ENCODE peak calls at places on chromosome 7, in seven cellular contexts. E, K, N, I, Z, V and A are unnamed samples.

GRCh38 chr7:23654508-23654907 is 25.5 kb upstream of the FAM221A start:
- DNase-seq in E (no peak), K (peak), N (peak), I (no peak), Z (no peak), V (peak), A (peak)

GRCh38 chr7:66362136-66362535 is 157.0 kb downstream of the TPST1 start:
- DNase-seq in E (no peak), K (no peak), N (no peak), I (no peak), Z (no peak), V (no peak), A (no peak)

GRCh38 chr7:47941136-47941844 is 7.0 kb downstream of the PKD1L1 start:
- DNase-seq in E (peak), K (peak), N (no peak), I (no peak), Z (no peak), V (no peak), A (no peak)

GRCh38 chr7:3089493-3089892 is 45.8 kb upstream of the CARD11 start:
- DNase-seq in E (no peak), K (peak), N (no peak), I (no peak), Z (no peak), V (peak), A (no peak)

GRCh38 chr7:92848854-92849745 is 12.7 kb upstream of the CDK6 start:
- DNase-seq in E (no peak), K (no peak), N (no peak), I (no peak), Z (no peak), V (no peak), A (no peak)

GRCh38 chr7:128831178-128831993 is 1.2 kb downstream of the FLNC start:
- DNase-seq in E (no peak), K (peak), N (no peak), I (peak), Z (peak), V (peak), A (peak)

GRCh38 chr7:9125246-9125645 is 691.8 kb downstream of the NXPH1 start:
- DNase-seq in E (no peak), K (no peak), N (no peak), I (no peak), Z (no peak), V (no peak), A (no peak)

GRCh38 chr7:17022915-17023314 is 141.1 kb upstream of the AGR3 start:
- DNase-seq in E (no peak), K (no peak), N (no peak), I (peak), Z (no peak), V (no peak), A (no peak)

GRCh38 chr7:122886357-122887081 is at the start of gene CADPS2:
- DNase-seq in E (peak), K (peak), N (peak), I (no peak), Z (peak), V (no peak), A (no peak)

GRCh38 chr7:137342751-137343482 is 616 bp downstream of the PTN start:
- DNase-seq in E (no peak), K (no peak), N (no peak), I (no peak), Z (no peak), V (no peak), A (no peak)

GRCh38 chr7:117086788-117087187 is 133.5 kb downstream of the ST7 start:
- DNase-seq in E (no peak), K (no peak), N (no peak), I (no peak), Z (no peak), V (peak), A (peak)

GRCh38 chr7:139109983-139110411 is 477 bp upstream of the ZC3HAV1 start:
- DNase-seq in E (no peak), K (no peak), N (no peak), I (no peak), Z (no peak), V (no peak), A (no peak)

GRCh38 chr7:137923380-137923779 is 76.6 kb upstream of the DGKI start:
- DNase-seq in E (no peak), K (peak), N (no peak), I (no peak), Z (no peak), V (no peak), A (no peak)

GRCh38 chr7:149856-150636 is 42.3 kb upstream of the FAM20C start:
- DNase-seq in E (no peak), K (no peak), N (peak), I (no peak), Z (peak), V (peak), A (no peak)

GRCh38 chr7:158302274-158303070 is 285.2 kb downstream of the PTPRN2 start:
- DNase-seq in E (no peak), K (no peak), N (peak), I (no peak), Z (no peak), V (no peak), A (no peak)

GRCh38 chr7:36440880-36441279 is 51.2 kb downstream of the ANLN start:
- DNase-seq in E (peak), K (peak), N (no peak), I (peak), Z (no peak), V (peak), A (no peak)

GRCh38 chr7:83689855-83690254 is 40.9 kb upstream of the SEMA3E start:
- DNase-seq in E (no peak), K (no peak), N (no peak), I (no peak), Z (no peak), V (no peak), A (no peak)

GRCh38 chr7:37987732-37988131 is 67.3 kb downstream of the EPDR1 start:
- DNase-seq in E (no peak), K (no peak), N (no peak), I (no peak), Z (no peak), V (peak), A (no peak)

GRCh38 chr7:155796381-155797261 is 15.6 kb downstream of the SHH start:
- DNase-seq in E (no peak), K (no peak), N (peak), I (peak), Z (peak), V (peak), A (no peak)

GRCh38 chr7:137881607-137882260 is 35.0 kb upstream of the DGKI start:
- DNase-seq in E (no peak), K (no peak), N (no peak), I (no peak), Z (no peak), V (no peak), A (no peak)

GRCh38 chr7:131826960-131827359 is 270.5 kb upstream of the PODXL start:
- DNase-seq in E (no peak), K (no peak), N (no peak), I (no peak), Z (no peak), V (no peak), A (no peak)

GRCh38 chr7:101412976-101413375 is 50.3 kb downstream of the COL26A1 start:
- DNase-seq in E (no peak), K (no peak), N (no peak), I (no peak), Z (no peak), V (no peak), A (no peak)

GRCh38 chr7:137920637-137921473 is 74.1 kb upstream of the DGKI start:
- DNase-seq in E (no peak), K (peak), N (no peak), I (no peak), Z (no peak), V (no peak), A (peak)

GRCh38 chr7:158279539-158280466 is 307.8 kb downstream of the PTPRN2 start:
- DNase-seq in E (no peak), K (no peak), N (peak), I (no peak), Z (no peak), V (no peak), A (no peak)

GRCh38 chr7:93117852-93118530 is at the start of gene SAMD9:
- DNase-seq in E (peak), K (peak), N (peak), I (peak), Z (no peak), V (peak), A (peak)

GRCh38 chr7:39071116-39071515 is 93.4 kb downstream of the POU6F2 start:
- DNase-seq in E (no peak), K (no peak), N (no peak), I (no peak), Z (no peak), V (no peak), A (no peak)

GRCh38 chr7:80095545-80095944 is 39.1 kb upstream of the GNAI1 start:
- DNase-seq in E (no peak), K (peak), N (no peak), I (no peak), Z (no peak), V (no peak), A (no peak)

GRCh38 chr7:155581107-155581830 is 34.9 kb upstream of the CNPY1 start:
- DNase-seq in E (no peak), K (no peak), N (no peak), I (no peak), Z (peak), V (no peak), A (no peak)

GRCh38 chr7:90570373-90570959 is 25.7 kb upstream of the CDK14 start:
- DNase-seq in E (no peak), K (no peak), N (no peak), I (no peak), Z (no peak), V (no peak), A (no peak)

GRCh38 chr7:150367677-150368097 is 935 bp upstream of the REPIN1 start:
- DNase-seq in E (no peak), K (no peak), N (no peak), I (no peak), Z (no peak), V (no peak), A (peak)

GRCh38 chr7:21412291-21412896 is 15.5 kb upstream of the SP4 start:
- DNase-seq in E (no peak), K (no peak), N (no peak), I (peak), Z (no peak), V (no peak), A (peak)

GRCh38 chr7:55535637-55536016 is 36.7 kb downstream of the VOPP1 start:
- DNase-seq in E (no peak), K (no peak), N (no peak), I (no peak), Z (no peak), V (no peak), A (no peak)

GRCh38 chr7:55538538-55538937 is 33.8 kb downstream of the VOPP1 start:
- DNase-seq in E (peak), K (peak), N (no peak), I (no peak), Z (no peak), V (no peak), A (no peak)

GRCh38 chr7:55536619-55537457 is 35.5 kb downstream of the VOPP1 start:
- DNase-seq in E (no peak), K (no peak), N (no peak), I (peak), Z (no peak), V (no peak), A (peak)

GRCh38 chr7:55539380-55539779 is 32.9 kb downstream of the VOPP1 start:
- DNase-seq in E (no peak), K (peak), N (no peak), I (no peak), Z (no peak), V (no peak), A (no peak)

DNA sequence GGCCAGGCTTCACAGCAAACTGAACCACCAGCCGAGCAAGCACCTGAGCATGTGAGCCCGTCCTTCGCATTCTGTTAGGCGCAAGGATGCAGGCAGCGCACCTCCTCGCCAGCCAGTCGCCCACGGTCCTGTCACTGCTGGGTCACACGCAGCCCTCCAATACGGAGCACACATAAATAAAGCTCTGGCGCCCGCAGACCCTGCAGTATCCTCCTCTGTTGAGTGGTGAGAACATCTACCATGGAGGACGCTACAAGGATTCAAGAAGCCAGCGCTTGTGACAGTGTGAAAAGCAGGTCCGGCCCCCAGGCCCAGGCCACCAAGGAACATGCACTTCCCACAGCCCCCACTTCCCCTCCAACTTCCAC is 34.9 kb downstream of the VOPP1 start:
- DNase-seq in E (no peak), K (no peak), N (no peak), I (no peak), Z (no peak), V (peak), A (no peak)
- H3K4me3 ChIP-seq in E (no peak), K (no peak), N (no peak), I (peak), Z (no peak), V (no peak), A (no peak)

GRCh38 chr7:30751696-30752273 is at the start of gene INMT:
- DNase-seq in E (no peak), K (no peak), N (no peak), I (no peak), Z (no peak), V (no peak), A (no peak)
- H3K4me3 ChIP-seq in E (no peak), K (peak), N (peak), I (no peak), Z (peak), V (no peak), A (no peak)

DNA sequence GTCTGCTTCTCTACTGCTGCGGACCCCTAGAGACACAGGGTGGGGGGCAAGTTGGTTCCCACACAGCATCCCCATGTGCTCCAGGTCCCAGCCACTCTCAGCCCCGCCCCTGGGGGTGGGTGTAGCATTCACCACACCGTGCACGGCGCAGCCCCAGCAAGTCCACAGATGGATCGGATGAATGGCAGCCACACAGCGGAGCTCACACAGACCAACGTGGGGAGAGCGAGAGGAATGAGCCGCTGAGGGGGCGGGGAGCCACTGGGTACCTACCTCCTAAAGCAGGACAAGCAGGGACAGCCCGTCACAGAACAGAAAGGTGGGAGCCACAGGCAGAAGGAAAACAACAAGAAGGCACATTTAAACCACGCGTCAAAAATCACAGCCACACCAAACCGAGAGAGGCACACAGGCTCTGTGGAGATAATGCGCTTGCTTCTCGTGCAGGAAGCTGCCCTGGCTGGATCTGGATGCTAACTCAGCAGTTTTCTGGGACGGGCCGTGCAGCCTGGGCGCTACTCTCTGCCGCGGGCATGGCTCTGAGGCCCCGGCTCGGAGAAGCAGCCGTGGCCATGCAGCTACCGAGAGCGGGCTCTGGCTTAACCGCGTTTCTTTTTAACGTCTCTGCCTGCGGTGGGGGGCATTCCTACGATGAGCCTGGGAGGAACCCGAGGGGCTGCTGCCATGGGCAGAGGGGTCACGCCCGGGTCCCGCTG is 102.5 kb downstream of the CYTH3 start:
- DNase-seq in E (no peak), K (no peak), N (no peak), I (no peak), Z (no peak), V (no peak), A (no peak)
- H3K4me3 ChIP-seq in E (no peak), K (no peak), N (no peak), I (no peak), Z (no peak), V (no peak), A (no peak)

DNA sequence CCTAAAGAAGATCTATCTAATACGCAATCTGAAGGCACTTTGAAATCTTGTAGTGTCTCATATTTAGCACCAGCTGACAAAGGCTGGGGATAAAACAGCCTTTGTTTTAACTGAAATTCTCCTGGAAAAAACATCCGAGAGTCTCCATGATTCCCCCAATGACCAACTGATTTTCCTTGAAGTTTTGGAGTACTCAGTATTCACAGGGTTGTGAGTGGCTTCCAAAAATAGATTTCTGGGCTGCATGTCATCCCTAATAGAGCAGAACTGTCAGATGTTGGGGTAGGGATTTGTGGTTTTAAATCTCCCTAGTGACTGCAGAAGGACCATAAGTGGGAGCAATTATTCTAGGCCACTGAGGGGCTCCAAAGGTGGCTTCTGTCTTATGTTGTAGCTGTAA is 206.4 kb downstream of the TAX1BP1 start:
- DNase-seq in E (no peak), K (no peak), N (no peak), I (no peak), Z (no peak), V (no peak), A (no peak)
- H3K4me3 ChIP-seq in E (no peak), K (no peak), N (no peak), I (no peak), Z (no peak), V (no peak), A (no peak)

DNA sequence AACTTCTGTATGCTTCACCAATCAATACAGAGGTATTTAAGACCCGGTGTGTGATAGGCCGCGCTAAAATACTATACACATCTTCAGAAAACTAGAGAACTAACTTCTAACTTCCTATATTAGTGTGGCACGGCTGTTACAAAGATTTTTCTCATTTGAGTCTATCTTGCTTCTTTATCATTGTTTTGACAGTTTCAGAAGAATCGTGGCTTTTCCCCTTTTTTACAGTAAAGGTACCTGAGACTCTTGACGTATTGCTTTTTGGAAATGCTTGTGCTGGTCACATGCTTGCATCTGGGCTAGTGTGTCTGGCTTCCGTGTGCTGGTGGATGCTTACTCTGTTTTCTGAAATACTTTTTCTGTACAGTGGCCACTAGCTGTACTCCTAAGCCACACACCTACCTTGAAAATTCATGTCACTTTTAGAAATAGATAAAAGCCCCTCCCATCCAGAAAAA is 12.7 kb downstream of the IKZF1 start:
- DNase-seq in E (no peak), K (no peak), N (no peak), I (peak), Z (no peak), V (no peak), A (no peak)
- H3K4me3 ChIP-seq in E (no peak), K (no peak), N (no peak), I (peak), Z (no peak), V (no peak), A (no peak)

GRCh38 chr7:82534687-82535086 is 91.1 kb upstream of the CACNA2D1 start:
- DNase-seq in E (no peak), K (peak), N (no peak), I (no peak), Z (no peak), V (no peak), A (no peak)

GRCh38 chr7:82528577-82529305 is 85.2 kb upstream of the CACNA2D1 start:
- DNase-seq in E (no peak), K (no peak), N (no peak), I (no peak), Z (no peak), V (no peak), A (no peak)

GRCh38 chr7:82527831-82528230 is 84.3 kb upstream of the CACNA2D1 start:
- DNase-seq in E (no peak), K (peak), N (no peak), I (no peak), Z (no peak), V (peak), A (no peak)

DNA sequence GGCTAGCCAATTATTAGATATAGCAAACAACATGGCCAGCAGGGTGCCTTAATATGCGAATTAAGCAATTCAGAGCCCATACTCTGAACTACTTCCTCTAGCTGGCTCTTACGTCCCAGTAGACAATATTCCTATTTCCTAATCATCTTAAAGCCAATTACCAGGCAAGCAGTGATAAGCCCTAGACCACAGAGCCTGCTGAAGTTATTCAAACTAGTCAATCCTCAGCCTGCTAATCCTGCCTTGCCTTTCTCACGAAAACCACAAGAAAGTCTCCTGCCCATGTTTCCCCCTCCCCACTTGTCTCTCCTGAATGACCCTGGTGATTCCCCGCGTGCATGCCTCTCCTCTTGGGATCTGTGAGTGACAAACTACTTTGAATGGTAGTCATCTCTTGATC is 86.8 kb upstream of the CACNA2D1 start:
- DNase-seq in E (no peak), K (no peak), N (no peak), I (no peak), Z (no peak), V (peak), A (no peak)
- H3K4me3 ChIP-seq in E (no peak), K (no peak), N (no peak), I (no peak), Z (no peak), V (no peak), A (no peak)

GRCh38 chr7:30750574-30751256 is 1.2 kb upstream of the INMT start:
- DNase-seq in E (peak), K (peak), N (no peak), I (no peak), Z (peak), V (no peak), A (no peak)

GRCh38 chr7:30754315-30754877 is 2.5 kb downstream of the INMT start:
- DNase-seq in E (no peak), K (no peak), N (no peak), I (no peak), Z (no peak), V (no peak), A (no peak)

GRCh38 chr7:30752484-30752883 is 549 bp downstream of the INMT start:
- DNase-seq in E (no peak), K (no peak), N (no peak), I (no peak), Z (no peak), V (no peak), A (no peak)

GRCh38 chr7:30751257-30751650 is 681 bp upstream of the INMT start:
- DNase-seq in E (no peak), K (no peak), N (no peak), I (no peak), Z (no peak), V (no peak), A (no peak)

GRCh38 chr7:30752979-30753378 is 1.0 kb downstream of the INMT start:
- DNase-seq in E (no peak), K (peak), N (peak), I (no peak), Z (peak), V (no peak), A (no peak)
- H3K4me3 ChIP-seq in E (no peak), K (peak), N (peak), I (no peak), Z (peak), V (no peak), A (no peak)